ENCODE peak calls at places on chromosomes 11 and 22, in eight cellular contexts. W is AG08395; Q is H54; E is fibroblast of mammary gland; C is stimulated activated naive CD8-positive, alpha-beta T cell treated with anti-CD3 and anti-CD28 coated beads, Interleukin-15, Interleukin-2, amounts not matched to agents 100 U/mL and 50 U/mL, for 24 hours; Y is ACHN; N is activated CD4-positive, alpha-beta T cell treated with anti-CD3 and anti-CD28 coated beads, Interleukin-2, amount 50 U/mL, for 4 hours; D is GOT3. K is an unnamed sample.

GRCh38 chr11:57340228-57340627 is 2.1 kb downstream of the P2RX3 start:
- DNase-seq in N (no peak), E (peak), C (no peak), W (no peak), D (no peak), Q (no peak), Y (no peak), K (no peak)

GRCh38 chr22:39907035-39907434 is 6.2 kb downstream of the GRAP2 start:
- DNase-seq in Y (no peak), D (no peak), N (peak), W (no peak), E (no peak), C (peak), Q (no peak), K (no peak)

GRCh38 chr11:32334822-32335221 is 100.5 kb downstream of the WT1 start:
- DNase-seq in Y (peak), Q (peak), D (no peak), E (peak), W (no peak), N (no peak), C (peak), K (peak)

GRCh38 chr11:1062075-1062820 is 12.4 kb upstream of the MUC2 start:
- DNase-seq in C (no peak), N (no peak), Q (no peak), W (no peak), D (no peak), E (no peak), Y (no peak), K (no peak)

GRCh38 chr22:20242393-20243175 is 25.5 kb downstream of the RTN4R start:
- DNase-seq in W (no peak), E (no peak), D (no peak), Y (no peak), C (peak), Q (no peak), N (no peak), K (no peak)

GRCh38 chr11:2940166-2940929 is 11.1 kb upstream of the PHLDA2 start:
- DNase-seq in C (peak), Y (peak), Q (peak), D (no peak), N (no peak), E (peak), W (peak), K (no peak)

GRCh38 chr22:23514317-23515038 is 65.6 kb downstream of the IGLL1 start:
- DNase-seq in Q (no peak), D (no peak), E (no peak), W (no peak), C (no peak), N (no peak), Y (no peak), K (no peak)

GRCh38 chr22:45600791-45601730 is 70.6 kb upstream of the ATXN10 start:
- DNase-seq in Q (no peak), D (no peak), N (no peak), C (no peak), W (peak), E (peak), Y (no peak), K (no peak)

GRCh38 chr11:44621140-44621681 is 55.7 kb downstream of the CD82 start:
- DNase-seq in E (peak), Y (peak), Q (peak), N (peak), W (peak), D (no peak), C (peak), K (peak)

GRCh38 chr11:4607111-4607510 is 920 bp downstream of the TRIM68 start:
- DNase-seq in Y (no peak), W (no peak), Q (no peak), E (peak), D (no peak), N (no peak), C (no peak), K (no peak)

GRCh38 chr11:67316882-67317364 is 13.6 kb downstream of the SSH3 start:
- DNase-seq in Q (peak), E (peak), D (no peak), N (no peak), C (no peak), W (no peak), Y (peak), K (peak)

K was measured in 8988T.